ENCODE peak calls at places on chromosomes 3 and 15, in four cellular contexts. D is GM12878, L is HepG2, Q is K562. E is an unnamed sample.

GRCh38 chr3:43638594-43639447 is 17.0 kb upstream of the ANO10 start:
- DNase-seq in D (no peak), L (no peak), Q (peak), E (peak)

GRCh38 chr15:40909662-40910625 is 15.7 kb downstream of the VPS18 start:
- DNase-seq in D (no peak), L (peak), Q (no peak), E (no peak)

GRCh38 chr3:35946121-35946856 is 307.0 kb downstream of the ARPP21 start:
- DNase-seq in D (no peak), L (peak), Q (no peak), E (peak)

GRCh38 chr3:186618318-186618938 is 5.6 kb downstream of the AHSG start:
- DNase-seq in D (no peak), L (no peak), Q (no peak), E (no peak)

GRCh38 chr15:40894689-40895308 is 549 bp downstream of the VPS18 start:
- DNase-seq in D (no peak), L (peak), Q (peak), E (peak)

GRCh38 chr3:194884649-194885315 is 199.1 kb downstream of the FAM43A start:
- DNase-seq in D (no peak), L (no peak), Q (no peak), E (no peak)

GRCh38 chr3:119630562-119631329 is 29.6 kb downstream of the POPDC2 start:
- DNase-seq in D (no peak), L (no peak), Q (no peak), E (no peak)

GRCh38 chr15:99425666-99426301 is 140.0 kb upstream of the MEF2A start:
- DNase-seq in D (no peak), L (no peak), Q (no peak), E (no peak)

GRCh38 chr3:14602006-14602803 is 49.4 kb upstream of the CCDC174 start:
- DNase-seq in D (no peak), L (no peak), Q (peak), E (peak)

GRCh38 chr15:66663664-66664063 is 38.4 kb upstream of the SMAD6 start:
- DNase-seq in D (no peak), L (no peak), Q (no peak), E (no peak)

GRCh38 chr3:20250314-20250713 is 64.3 kb upstream of the SGO1 start:
- DNase-seq in D (no peak), L (no peak), Q (no peak), E (no peak)

GRCh38 chr3:40720863-40721262 is 196.1 kb downstream of the ZNF621 start:
- DNase-seq in D (no peak), L (no peak), Q (no peak), E (no peak)

GRCh38 chr3:56839784-56840724 is 38.3 kb upstream of the ARHGEF3 start:
- DNase-seq in D (no peak), L (peak), Q (no peak), E (no peak)

GRCh38 chr15:63600001-63600645 is 2.9 kb downstream of the FBXL22 start:
- DNase-seq in D (no peak), L (no peak), Q (no peak), E (no peak)

GRCh38 chr3:8371085-8371551 is 130.5 kb upstream of the LMCD1 start:
- DNase-seq in D (no peak), L (no peak), Q (no peak), E (no peak)

GRCh38 chr3:155281892-155282291 is 11.6 kb downstream of the STRIT1 start:
- DNase-seq in D (no peak), L (no peak), Q (no peak), E (no peak)

GRCh38 chr3:117349566-117349965 is 640.0 kb downstream of the TUSC7 start:
- DNase-seq in D (no peak), L (no peak), Q (no peak), E (no peak)

GRCh38 chr3:73055583-73056364 is 5.7 kb upstream of the EBLN2 start:
- DNase-seq in D (no peak), L (no peak), Q (no peak), E (no peak)

GRCh38 chr3:11601446-11602241 is 42.1 kb downstream of the VGLL4 start:
- DNase-seq in D (peak), L (no peak), Q (no peak), E (no peak)

GRCh38 chr15:35979608-35980007 is 433.6 kb upstream of the DPH6 start:
- DNase-seq in D (no peak), L (no peak), Q (no peak), E (no peak)

GRCh38 chr3:122496529-122496928 is 18.2 kb downstream of the KPNA1 start:
- DNase-seq in D (no peak), L (no peak), Q (no peak), E (no peak)

GRCh38 chr15:52559583-52559982 is 9.2 kb downstream of the ARPP19 start:
- DNase-seq in D (no peak), L (no peak), Q (peak), E (no peak)

GRCh38 chr3:60120245-60120644 is 1070.4 kb upstream of the CFAP20DC start:
- DNase-seq in D (no peak), L (no peak), Q (no peak), E (no peak)

GRCh38 chr3:67614195-67614594 is 40.2 kb downstream of the SUCLG2 start:
- DNase-seq in D (no peak), L (no peak), Q (no peak), E (no peak)

GRCh38 chr3:33402936-33403335 is 37.3 kb downstream of the UBP1 start:
- DNase-seq in D (no peak), L (no peak), Q (no peak), E (no peak)

GRCh38 chr3:47261301-47261700 is 21.3 kb downstream of the KIF9 start:
- DNase-seq in D (no peak), L (no peak), Q (no peak), E (no peak)

GRCh38 chr3:65575376-65575840 is 463.3 kb downstream of the MAGI1 start:
- DNase-seq in D (no peak), L (peak), Q (no peak), E (no peak)

GRCh38 chr3:140250010-140250825 is 315.2 kb downstream of the CLSTN2 start:
- DNase-seq in D (no peak), L (no peak), Q (no peak), E (no peak)

GRCh38 chr15:67185051-67185450 is 69.4 kb downstream of the AAGAB start:
- DNase-seq in D (no peak), L (no peak), Q (no peak), E (no peak)

GRCh38 chr3:11734-12133 is 184.8 kb upstream of the CHL1 start:
- DNase-seq in D (no peak), L (no peak), Q (no peak), E (no peak)

GRCh38 chr3:51998774-51999173 is 3.1 kb upstream of the RPL29 start:
- DNase-seq in D (no peak), L (no peak), Q (no peak), E (no peak)

DNA sequence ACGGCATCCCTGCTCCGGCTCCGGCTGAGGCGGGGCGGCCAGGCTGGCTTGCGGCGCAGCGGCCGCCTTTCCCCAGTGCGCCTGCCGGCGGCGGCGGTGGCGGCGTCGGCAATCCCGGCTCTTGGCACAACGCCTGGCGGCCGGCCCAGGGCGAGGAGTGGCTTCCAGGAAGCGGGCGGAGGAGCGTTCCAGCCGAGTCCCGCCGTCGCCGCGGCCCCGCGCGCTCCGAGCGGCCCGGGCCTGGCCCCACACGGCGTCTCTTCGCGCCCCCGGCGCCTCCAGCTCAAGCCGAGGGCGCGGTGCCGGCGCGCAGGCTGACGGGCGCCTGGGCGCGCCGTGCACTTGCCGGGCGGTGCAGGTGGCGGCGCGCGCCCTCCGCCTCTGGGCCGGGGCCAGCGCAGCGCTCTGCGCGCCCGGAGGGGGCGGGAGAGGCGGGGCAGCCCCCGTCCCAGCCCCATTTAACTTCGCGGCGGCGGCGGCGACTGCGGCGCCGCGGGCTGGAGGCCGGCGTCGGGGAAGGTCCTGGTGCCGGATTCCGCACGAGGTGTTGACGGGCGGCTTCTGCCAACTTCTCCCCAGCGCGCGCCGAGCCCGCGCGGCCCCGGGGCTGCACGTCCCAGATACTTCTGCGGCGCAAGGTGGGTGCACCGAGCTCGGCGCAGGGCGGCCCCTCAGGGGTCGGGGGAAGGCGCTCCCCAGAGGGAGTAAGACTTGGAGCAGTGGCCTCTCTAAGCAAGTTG is at the start of gene ADAMTSL3:
- DNase-seq in D (no peak), L (no peak), Q (no peak), E (peak)
- TF ChIP-seq SP1 in D (no peak), L (no peak), Q (no peak), E (no peak)

GRCh38 chr15:60325905-60326304 is 71.9 kb downstream of the ANXA2 start:
- DNase-seq in D (no peak), L (no peak), Q (no peak), E (no peak)

GRCh38 chr15:60328852-60329443 is 68.8 kb downstream of the ANXA2 start:
- DNase-seq in D (no peak), L (no peak), Q (peak), E (peak)

GRCh38 chr15:60326343-60326742 is 71.4 kb downstream of the ANXA2 start:
- DNase-seq in D (no peak), L (no peak), Q (no peak), E (no peak)

GRCh38 chr15:60324706-60325438 is 72.9 kb downstream of the ANXA2 start:
- DNase-seq in D (no peak), L (no peak), Q (no peak), E (no peak)

DNA sequence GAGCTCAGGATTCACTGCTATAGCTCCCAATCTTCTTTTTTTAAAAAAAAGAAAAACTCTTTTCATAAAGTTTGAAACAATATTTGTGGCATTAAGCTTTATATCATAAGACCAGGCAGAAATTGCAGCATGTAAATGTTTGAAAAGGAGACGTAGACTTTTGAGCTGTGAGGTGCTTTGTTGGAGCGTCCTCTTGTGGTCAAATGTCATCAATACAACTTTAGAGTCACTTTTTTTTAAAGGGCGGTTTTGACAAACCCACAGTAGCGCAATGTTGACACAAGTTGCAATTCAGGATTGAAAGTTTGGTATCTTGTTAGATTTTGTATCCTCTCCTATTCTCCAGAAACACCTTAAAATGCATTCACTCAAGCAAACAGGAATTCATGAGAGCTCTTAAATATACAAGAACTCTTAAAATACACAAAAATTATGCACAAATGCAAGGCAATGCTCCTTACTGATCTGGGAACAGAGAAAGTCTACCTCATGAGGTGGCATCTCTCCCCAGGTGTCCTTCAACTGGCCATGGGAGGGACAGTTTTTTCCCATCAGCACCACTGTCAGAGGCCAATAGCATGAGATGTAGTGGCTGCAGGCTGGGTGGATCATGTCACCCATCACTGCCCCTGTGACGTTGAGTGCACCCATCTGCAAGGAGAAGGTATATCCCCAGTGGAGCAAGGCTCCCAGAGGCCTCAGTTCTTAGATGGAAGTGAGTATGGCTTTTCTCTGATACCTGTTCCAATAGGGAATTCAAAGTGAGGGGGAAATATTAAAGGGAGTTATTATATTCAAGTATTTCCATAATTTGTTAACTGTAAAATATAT is 70.7 kb downstream of the ANXA2 start:
- DNase-seq in D (no peak), L (peak), Q (peak), E (no peak)
- TF ChIP-seq FOXK2 in D (no peak), L (no peak), Q (no peak), E (no peak)

DNA sequence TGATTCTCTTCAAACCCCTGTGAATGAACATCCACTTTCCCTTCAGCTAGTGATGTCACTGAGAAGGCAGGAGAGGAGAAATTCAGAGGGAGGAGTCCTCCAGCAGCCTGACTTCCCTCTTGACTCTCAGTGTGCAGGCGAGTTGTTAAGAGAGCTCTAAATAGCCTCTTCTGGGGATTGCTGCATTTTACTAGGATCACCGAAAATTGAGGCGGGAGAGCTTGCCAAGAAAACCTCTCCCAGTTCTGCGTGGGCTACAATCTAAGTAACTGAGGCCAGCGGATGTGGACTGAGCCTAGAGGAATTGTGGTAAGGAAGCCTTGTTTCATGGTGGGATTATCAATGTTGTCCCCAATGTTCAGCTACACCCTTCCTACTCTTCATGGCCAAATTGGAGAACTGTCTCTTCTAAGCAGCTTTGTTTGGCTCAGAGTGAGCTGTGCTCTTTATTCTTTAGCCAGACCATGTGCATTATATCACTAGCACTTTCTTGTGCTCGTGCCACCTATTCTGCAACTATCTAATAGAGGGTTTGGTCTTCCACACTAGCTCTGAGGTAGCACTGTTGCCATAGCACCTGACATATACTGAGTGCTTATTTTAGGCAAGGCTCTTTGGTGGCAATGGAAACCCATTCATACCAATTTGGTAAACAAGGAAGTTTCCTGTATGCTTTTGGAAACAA is 394.1 kb upstream of the C2CD4B start:
- DNase-seq in D (no peak), L (no peak), Q (no peak), E (no peak)
- TF ChIP-seq SP1 in D (no peak), L (no peak), Q (no peak), E (no peak)

GRCh38 chr3:113002676-113003075 is 11.9 kb downstream of the GTPBP8 start:
- DNase-seq in D (no peak), L (no peak), Q (no peak), E (no peak)
- TF ChIP-seq FOXK2 in D (no peak), L (no peak), Q (no peak), E (no peak)

GRCh38 chr15:22267761-22268160 is 187.4 kb downstream of the OR4M2 start:
- DNase-seq in D (no peak), L (no peak), Q (no peak), E (no peak)

GRCh38 chr15:22263738-22264137 is 183.4 kb downstream of the OR4M2 start:
- DNase-seq in D (no peak), L (no peak), Q (no peak), E (no peak)

GRCh38 chr15:22265056-22265945 is 185.0 kb downstream of the OR4M2 start:
- DNase-seq in D (no peak), L (no peak), Q (no peak), E (no peak)

GRCh38 chr15:22262613-22263020 is 182.3 kb downstream of the OR4M2 start:
- DNase-seq in D (no peak), L (no peak), Q (no peak), E (no peak)

GRCh38 chr15:22265961-22266360 is 185.6 kb downstream of the OR4M2 start:
- DNase-seq in D (no peak), L (no peak), Q (no peak), E (no peak)
- TF ChIP-seq SP1 in D (no peak), L (no peak), Q (no peak), E (no peak)

GRCh38 chr3:142818651-142819050 is 70.2 kb downstream of the PCOLCE2 start:
- DNase-seq in D (no peak), L (no peak), Q (no peak), E (no peak)
- TF ChIP-seq FOXK2 in D (no peak), L (no peak), Q (no peak), E (no peak)